ENCODE peak calls at places on chromosomes 13 and 19, in ten cellular contexts. I is fibroblast of mammary gland, E is BJ, Y is astrocyte of the spinal cord, T is neural progenitor cell, W is colonic mucosa, L is A549, B is right lobe of liver, V is small intestine, O is fibroblast of lung. F is an unnamed sample.

GRCh38 chr13:73059460-73060250 is 850 bp downstream of the KLF5 start:
- DNase-seq in W (peak; percentile 45), V (peak; percentile 44), B (peak; percentile 72), L (no peak), T (peak; percentile 87), E (no peak), I (no peak), O (peak; percentile 36), Y (peak; percentile 58), F (peak; percentile 92)

GRCh38 chr13:27481766-27482165 is 31.4 kb upstream of the MTIF3 start:
- DNase-seq in W (peak; percentile 65), I (peak; percentile 40), Y (peak; percentile 13), B (peak; percentile 68), E (no peak), O (no peak), V (peak; percentile 48), T (peak; percentile 81), L (peak; percentile 51), F (peak; percentile 80)

GRCh38 chr19:46610851-46611770 is 10.0 kb downstream of the CALM3 start:
- DNase-seq in W (no peak), E (no peak), Y (peak; percentile 56), I (peak; percentile 51), O (peak; percentile 71), B (peak; percentile 39), T (no peak), V (no peak), L (no peak), F (peak; percentile 69)

GRCh38 chr19:18663940-18664530 is 19.4 kb upstream of the CRTC1 start:
- DNase-seq in T (no peak), O (no peak), W (no peak), B (no peak), Y (no peak), E (no peak), V (no peak), I (no peak), L (no peak), F (no peak)

GRCh38 chr19:28606269-28607032 is 606.5 kb downstream of the UQCRFS1 start:
- DNase-seq in T (no peak), O (no peak), W (no peak), L (peak; percentile 18), Y (no peak), V (no peak), I (no peak), B (no peak), E (no peak), F (no peak)

GRCh38 chr13:75760182-75760981 is 124.3 kb downstream of the LMO7 start:
- DNase-seq in V (peak; percentile 98), T (no peak), O (peak; percentile 26), L (peak; percentile 75), I (peak; percentile 45), Y (no peak), B (peak; percentile 87), W (peak; percentile 81), E (no peak), F (no peak)

GRCh38 chr19:15280048-15280725 is 47.9 kb upstream of the EPHX3 start:
- DNase-seq in I (no peak), O (no peak), W (no peak), V (no peak), B (no peak), T (no peak), E (no peak), L (no peak), Y (no peak), F (no peak)

GRCh38 chr13:110374644-110375370 is 67.7 kb downstream of the COL4A2 start:
- DNase-seq in E (no peak), B (no peak), L (no peak), V (no peak), I (no peak), W (no peak), Y (no peak), O (no peak), T (no peak), F (no peak)

GRCh38 chr13:110907951-110908898 is 6.6 kb downstream of the ANKRD10 start:
- DNase-seq in O (peak; percentile 88), E (no peak), V (peak; percentile 63), W (peak; percentile 81), B (peak; percentile 55), L (peak; percentile 74), I (no peak), Y (no peak), T (no peak), F (no peak)

DNA sequence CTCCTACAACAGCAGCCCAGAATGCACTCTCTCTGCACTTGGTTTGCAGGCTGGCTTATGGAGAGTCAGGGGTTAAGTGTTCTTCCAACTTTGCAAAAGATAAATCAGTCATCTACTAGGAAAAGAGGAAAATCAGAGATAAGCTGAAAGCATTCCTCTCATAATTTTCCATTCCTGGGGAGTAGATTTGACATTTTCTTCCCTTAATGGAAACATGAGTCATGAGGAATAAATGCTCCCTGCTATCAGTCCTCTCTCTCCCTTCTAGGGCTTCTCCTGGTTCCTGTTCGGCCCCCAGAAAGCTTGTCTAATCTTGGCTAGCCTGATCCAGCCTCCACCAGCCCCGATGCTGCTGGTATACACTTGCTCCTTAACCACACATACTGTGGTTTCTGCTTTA is 28.4 kb upstream of the ENOX1 start:
- DNase-seq in O (peak; percentile 96), T (no peak), W (no peak), I (peak; percentile 29), L (peak; percentile 28), B (no peak), Y (peak; percentile 76), V (no peak), E (no peak), F (no peak)
- H3K4me3 ChIP-seq in O (no peak overlapping the region), T (no peak overlapping the region), W (no peak overlapping the region), I (no peak overlapping the region), L (no peak overlapping the region), B (no peak overlapping the region), Y (no peak overlapping the region), V (no peak overlapping the region), E (no peak overlapping the region), F (no peak overlapping the region)

GRCh38 chr13:36188446-36188845 is 25.9 kb downstream of the SOHLH2 start:
- DNase-seq in E (no peak), B (no peak), V (no peak), I (no peak), W (no peak), Y (no peak), T (no peak), O (no peak), L (no peak), F (no peak)

GRCh38 chr13:36192166-36192565 is 22.2 kb downstream of the SOHLH2 start:
- DNase-seq in T (no peak), E (no peak), W (no peak), L (no peak), Y (peak; percentile 7), I (no peak), B (no peak), V (no peak), O (peak; percentile 13), F (no peak)

GRCh38 chr13:36193151-36193855 is 21.1 kb downstream of the SOHLH2 start:
- DNase-seq in W (no peak), O (peak; percentile 49), L (no peak), Y (peak; percentile 54), V (no peak), T (no peak), B (no peak), E (peak; percentile 20), I (peak; percentile 29), F (no peak)

DNA sequence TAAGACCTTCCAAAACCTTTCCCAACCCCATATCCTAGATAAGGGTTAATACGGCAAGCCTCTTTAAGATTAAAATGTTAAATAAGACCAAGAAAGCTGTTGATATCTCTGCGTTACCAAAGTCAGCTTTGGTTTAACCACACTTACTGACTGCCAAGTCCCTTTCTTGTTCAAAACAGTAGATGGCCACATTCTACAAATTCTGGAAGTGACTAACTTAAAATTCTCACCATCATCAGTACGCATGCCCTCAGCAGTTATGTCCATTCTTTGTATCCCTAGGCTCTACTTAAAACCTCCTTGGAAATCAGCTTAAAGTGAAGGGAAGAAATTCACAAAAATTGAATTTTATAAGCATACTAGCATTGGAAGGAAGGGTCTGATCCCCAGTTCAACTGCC is 23.6 kb downstream of the SOHLH2 start:
- DNase-seq in O (peak; percentile 49), E (no peak), V (no peak), Y (peak; percentile 38), I (peak; percentile 5), T (no peak), B (no peak), W (no peak), L (no peak), F (no peak)
- H3K4me3 ChIP-seq in O (no peak overlapping the region), E (no peak overlapping the region), V (no peak overlapping the region), Y (no peak overlapping the region), I (no peak overlapping the region), T (no peak overlapping the region), B (no peak overlapping the region), W (no peak overlapping the region), L (no peak overlapping the region), F (no peak overlapping the region)

GRCh38 chr19:1070576-1070930 is 3.6 kb downstream of the ARHGAP45 start:
- DNase-seq in I (no peak), T (peak; percentile 70), W (no peak), B (no peak), Y (no peak), O (no peak), E (no peak), L (no peak), V (no peak), F (peak; percentile 77)

GRCh38 chr19:1073063-1073955 is 6.3 kb downstream of the ARHGAP45 start:
- DNase-seq in I (no peak), W (no peak), L (no peak), Y (no peak), E (no peak), B (no peak), T (no peak), O (no peak), V (no peak), F (no peak)

GRCh38 chr19:1069009-1069779 is 2.2 kb downstream of the ARHGAP45 start:
- DNase-seq in I (no peak), L (no peak), E (no peak), Y (no peak), B (peak; percentile 69), O (no peak), V (no peak), W (peak; percentile 69), T (no peak), F (peak; percentile 97)

GRCh38 chr19:1072371-1073015 is 5.5 kb downstream of the ARHGAP45 start:
- DNase-seq in I (no peak), O (no peak), B (no peak), T (no peak), Y (no peak), W (no peak), E (no peak), L (no peak), V (no peak), F (no peak)

GRCh38 chr19:1070931-1071791 is 4.2 kb downstream of the ARHGAP45 start:
- DNase-seq in T (peak; percentile 74), Y (no peak), V (no peak), B (no peak), L (no peak), O (no peak), W (no peak), E (no peak), I (no peak), F (peak; percentile 81)
- H3K4me3 ChIP-seq in T (peak overlapping the region; percentile 45), Y (no peak overlapping the region), V (no peak overlapping the region), B (no peak overlapping the region), L (no peak overlapping the region), O (no peak overlapping the region), W (no peak overlapping the region), E (no peak overlapping the region), I (no peak overlapping the region), F (no peak overlapping the region)

DNA sequence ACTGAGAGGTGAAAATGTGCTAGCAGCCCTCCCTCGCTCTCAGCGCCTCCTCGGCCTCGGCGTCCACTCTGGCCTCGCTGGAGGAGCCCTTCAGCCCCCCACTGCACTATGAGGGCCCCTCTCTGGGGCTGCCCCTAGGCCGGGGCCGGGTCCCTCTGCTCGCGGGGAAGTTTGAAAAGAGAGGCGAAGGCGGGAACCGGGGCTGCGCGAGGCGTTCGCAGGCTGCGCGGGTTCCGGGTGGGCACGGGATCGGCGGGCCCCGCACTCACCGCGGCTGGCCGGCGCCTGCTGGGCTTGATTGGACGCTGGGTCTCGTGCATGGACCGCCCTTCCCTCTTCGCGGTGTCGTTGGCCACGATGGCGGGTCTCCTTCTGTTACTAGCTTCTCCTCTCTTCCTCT is 29.3 kb downstream of the C1QTNF9 start:
- DNase-seq in T (no peak), Y (no peak), L (no peak), W (no peak), B (no peak), O (no peak), V (no peak), I (no peak), E (no peak), F (no peak)
- H3K4me3 ChIP-seq in T (no peak overlapping the region), Y (no peak overlapping the region), L (no peak overlapping the region), W (no peak overlapping the region), B (no peak overlapping the region), O (no peak overlapping the region), V (no peak overlapping the region), I (no peak overlapping the region), E (no peak overlapping the region), F (no peak overlapping the region)